ENCODE peak calls at places on chromosome 19, in ten cellular contexts. R is glomerular endothelial cell; T is kidney epithelial cell; G is activated CD8-positive, alpha-beta T cell treated with anti-CD3 and anti-CD28 coated beads for 36 hours; K is cardiac muscle cell; A is Daoy; L is GM10248; V is HCT116; J is C1 segment of cervical spinal cord; W is T-helper 9 cell. N is an unnamed sample.

GRCh38 chr19:51948979-51949378 is 21.7 kb downstream of the ZNF613 start:
- DNase-seq in R (no peak), T (no peak), G (no peak), K (no peak), A (peak; percentile 7), L (no peak), V (no peak), J (peak; percentile 3), W (no peak), N (peak; percentile 20)

GRCh38 chr19:39192846-39193245 is 3.9 kb upstream of the NCCRP1 start:
- DNase-seq in R (no peak), T (no peak), G (no peak), K (no peak), A (peak; percentile 21), L (no peak), V (no peak), J (no peak), W (no peak), N (no peak)

GRCh38 chr19:45187421-45188100 is 9.0 kb downstream of the BLOC1S3 start:
- DNase-seq in R (no peak), T (no peak), G (peak; percentile 36), K (peak; percentile 71), A (no peak), L (peak; percentile 78), V (no peak), J (no peak), W (no peak), N (no peak)

GRCh38 chr19:16338470-16339360 is 14.1 kb downstream of the KLF2 start:
- DNase-seq in R (no peak), T (peak; percentile 81), G (peak; percentile 86), K (no peak), A (peak; percentile 97), L (peak; percentile 68), V (peak; percentile 56), J (no peak), W (peak; percentile 32), N (peak; percentile 94)

GRCh38 chr19:916645-917322 is 349 bp upstream of the KISS1R start:
- DNase-seq in R (no peak), T (no peak), G (peak; percentile 59), K (peak; percentile 31), A (no peak), L (no peak), V (no peak), J (no peak), W (no peak), N (no peak)

GRCh38 chr19:45640849-45641273 is 1.7 kb upstream of the EML2 start:
- DNase-seq in R (no peak), T (no peak), G (peak; percentile 79), K (peak; percentile 46), A (no peak), L (peak; percentile 38), V (peak; percentile 77), J (no peak), W (no peak), N (no peak)

GRCh38 chr19:44671400-44671799 is at the start of gene CEACAM19:
- DNase-seq in R (no peak), T (no peak), G (no peak), K (no peak), A (no peak), L (no peak), V (no peak), J (no peak), W (no peak), N (no peak)

GRCh38 chr19:29666634-29667389 is 1.6 kb downstream of the PLEKHF1 start:
- DNase-seq in R (no peak), T (no peak), G (peak; percentile 45), K (peak; percentile 81), A (peak; percentile 68), L (no peak), V (no peak), J (peak; percentile 19), W (no peak), N (peak; percentile 88)

GRCh38 chr19:7921955-7922840 is 2.1 kb downstream of the SNAPC2 start:
- DNase-seq in R (no peak), T (no peak), G (no peak), K (no peak), A (no peak), L (no peak), V (no peak), J (no peak), W (no peak), N (no peak)

N was measured in astrocyte of the spinal cord.